ENCODE peak calls at places on chromosomes 13 and 19, in five cellular contexts. L, I, Y, F and X are unnamed samples.

GRCh38 chr13:97341135-97341534 is 92.8 kb upstream of the RAP2A start:
- DNase-seq in I (no peak), Y (no peak), L (no peak), F (no peak), X (no peak)

GRCh38 chr19:1181606-1182005 is 7.5 kb upstream of the SBNO2 start:
- DNase-seq in F (no peak), L (no peak), I (no peak), Y (no peak), X (no peak)

GRCh38 chr19:3343619-3344502 is 22.5 kb upstream of the NFIC start:
- DNase-seq in L (peak), I (peak), F (no peak), Y (peak), X (peak)

GRCh38 chr13:87669379-87669978 is 1.7 kb upstream of the SLITRK5 start:
- DNase-seq in F (no peak), Y (no peak), I (peak), L (peak), X (no peak)

GRCh38 chr13:50766043-50766442 is 77.4 kb downstream of the DLEU7 start:
- DNase-seq in F (no peak), L (no peak), Y (no peak), I (no peak), X (no peak)

GRCh38 chr13:91346848-91347211 is 657 bp upstream of the MIR17HG start:
- DNase-seq in Y (no peak), I (peak), L (peak), F (peak), X (no peak)

GRCh38 chr19:33754361-33754760 is 42.3 kb upstream of the KCTD15 start:
- DNase-seq in F (no peak), L (no peak), Y (no peak), I (no peak), X (no peak)

GRCh38 chr19:19459707-19460251 is 54.3 kb downstream of the GATAD2A start:
- DNase-seq in F (no peak), I (no peak), Y (no peak), L (no peak), X (no peak)

GRCh38 chr19:9935409-9936062 is 779 bp downstream of the OLFM2 start:
- DNase-seq in F (no peak), I (no peak), L (peak), Y (no peak), X (no peak)

GRCh38 chr13:28685892-28686291 is 27.0 kb downstream of the POMP start:
- DNase-seq in L (no peak), Y (no peak), F (no peak), I (no peak), X (no peak)

GRCh38 chr13:51803018-51803417 is 945 bp downstream of the DHRS12 start:
- DNase-seq in Y (peak), L (peak), F (no peak), I (no peak), X (no peak)

GRCh38 chr13:39900106-39900750 is 244.8 kb downstream of the COG6 start:
- DNase-seq in Y (no peak), I (no peak), F (no peak), L (no peak), X (no peak)

GRCh38 chr19:39211731-39212376 is 7.8 kb upstream of the SYCN start:
- DNase-seq in F (no peak), I (peak), Y (no peak), L (peak), X (no peak)

GRCh38 chr13:53201454-53202225 is 173.0 kb downstream of the OLFM4 start:
- DNase-seq in F (no peak), I (no peak), L (peak), Y (peak), X (no peak)
- TF ChIP-seq EP300 in F (no peak), I (no peak), L (no peak), Y (no peak), X (no peak)

GRCh38 chr13:60134376-60134775 is 29.4 kb downstream of the DIAPH3 start:
- DNase-seq in Y (no peak), L (no peak), F (no peak), I (peak), X (no peak)
- TF ChIP-seq CTCF in Y (no peak), L (peak), F (no peak), I (no peak), X (no peak)

DNA sequence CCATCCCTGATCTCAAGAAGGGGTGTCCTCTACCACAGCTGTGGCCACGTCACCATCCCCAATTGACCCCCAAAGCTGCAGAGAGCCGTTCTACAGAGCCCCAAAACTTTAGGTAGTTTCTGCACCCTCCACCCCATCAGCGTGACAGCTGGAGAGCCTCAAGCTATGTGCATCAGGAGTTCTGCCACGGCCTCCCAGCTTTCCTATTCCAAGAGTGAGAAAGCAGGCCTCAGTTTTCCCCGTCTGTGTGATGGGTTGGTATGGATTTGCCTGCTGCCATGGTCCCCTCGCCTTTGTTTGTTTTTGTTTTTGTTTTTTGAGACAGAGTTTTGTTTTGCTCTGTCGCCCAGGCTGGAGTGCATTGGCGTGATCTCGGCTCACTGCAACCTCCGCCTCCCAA is 1.5 kb downstream of the BCL3 start:
- DNase-seq in I (peak), F (no peak), L (no peak), Y (peak), X (no peak)
- H3K27ac ChIP-seq in I (peak), F (peak), L (no peak), Y (peak), X (peak)

GRCh38 chr13:36553501-36553900 is 120.3 kb upstream of the SERTM1 start:
- DNase-seq in I (no peak), Y (no peak), L (no peak), F (no peak), X (no peak)
- TF ChIP-seq EP300 in I (no peak), Y (no peak), L (no peak), F (no peak), X (no peak)

GRCh38 chr13:44407891-44408290 is 34.3 kb downstream of the SERP2 start:
- DNase-seq in L (no peak), F (no peak), I (peak), Y (no peak), X (no peak)

GRCh38 chr13:44411841-44412240 is 38.2 kb downstream of the SERP2 start:
- DNase-seq in L (no peak), F (no peak), I (no peak), Y (no peak), X (no peak)

GRCh38 chr13:44409595-44409994 is 36.0 kb downstream of the SERP2 start:
- DNase-seq in I (no peak), Y (no peak), F (no peak), L (no peak), X (no peak)

GRCh38 chr13:44412341-44412935 is 38.8 kb downstream of the SERP2 start:
- DNase-seq in F (no peak), I (no peak), Y (no peak), L (no peak), X (no peak)

GRCh38 chr13:44410328-44410859 is 36.8 kb downstream of the SERP2 start:
- DNase-seq in F (no peak), I (no peak), Y (no peak), L (no peak), X (no peak)
- TF ChIP-seq CTCF in F (no peak), I (no peak), Y (no peak), L (no peak), X (no peak)

GRCh38 chr19:48754950-48755645 is at the start of gene FGF21:
- DNase-seq in Y (no peak), L (no peak), I (peak), F (no peak), X (no peak)

GRCh38 chr19:48750771-48751504 is 1.5 kb downstream of the FUT1 start:
- DNase-seq in Y (no peak), F (no peak), I (no peak), L (no peak), X (no peak)

GRCh38 chr19:48750351-48750750 is 2.1 kb downstream of the FUT1 start:
- DNase-seq in F (no peak), I (no peak), Y (no peak), L (no peak), X (no peak)

GRCh38 chr19:48751835-48752510 is 468 bp downstream of the FUT1 start:
- DNase-seq in L (no peak), I (no peak), F (no peak), Y (no peak), X (no peak)

GRCh38 chr19:48752511-48753365 is at the start of gene FUT1:
- DNase-seq in L (peak), Y (no peak), F (no peak), I (no peak), X (no peak)
- H3K27ac ChIP-seq in L (no peak), Y (no peak), F (no peak), I (peak), X (no peak)

GRCh38 chr19:18020212-18021067 is 12.5 kb downstream of the ARRDC2 start:
- DNase-seq in L (peak), F (no peak), I (no peak), Y (no peak), X (peak)
- TF ChIP-seq EP300 in L (no peak), F (no peak), I (no peak), Y (no peak), X (peak)

DNA sequence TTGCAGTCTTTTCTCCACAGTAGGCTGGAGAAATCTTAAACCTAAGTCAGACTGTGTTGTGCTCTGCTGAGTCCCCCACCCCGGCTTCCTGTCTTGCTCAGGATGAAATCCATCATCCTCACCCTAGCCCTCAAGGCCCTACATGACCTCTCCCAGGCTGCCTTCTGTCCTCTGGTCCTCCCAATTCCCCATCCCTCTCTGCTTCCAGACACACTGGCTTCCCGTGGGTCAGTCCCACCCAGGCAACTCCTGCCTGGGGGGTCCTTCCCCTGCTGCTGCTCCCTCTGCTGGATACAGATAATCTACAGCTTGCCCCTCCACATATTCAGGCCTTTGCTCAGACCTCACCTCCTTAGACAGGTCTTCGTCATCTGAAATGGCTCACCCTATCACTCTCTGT is 18.4 kb upstream of the CBY2 start:
- DNase-seq in Y (no peak), I (no peak), F (no peak), L (peak), X (no peak)
- TF ChIP-seq CTCF in Y (no peak), I (no peak), F (peak), L (peak), X (no peak)

GRCh38 chr19:41903161-41903953 is 20.4 kb downstream of the ARHGEF1 start:
- DNase-seq in F (no peak), I (no peak), L (no peak), Y (no peak), X (no peak)
- H3K27ac ChIP-seq in F (no peak), I (peak), L (no peak), Y (no peak), X (no peak)

GRCh38 chr13:110711778-110712070 is 1.8 kb upstream of the ING1 start:
- DNase-seq in Y (no peak), F (no peak), L (no peak), I (no peak), X (no peak)

GRCh38 chr13:110713642-110713952 is at the start of gene ING1:
- DNase-seq in Y (no peak), I (no peak), L (no peak), F (no peak), X (no peak)

GRCh38 chr13:110713981-110714797 is 689 bp downstream of the ING1 start:
- DNase-seq in Y (peak), F (no peak), I (peak), L (peak), X (peak)

GRCh38 chr13:110712081-110712848 is 1.2 kb upstream of the ING1 start:
- DNase-seq in Y (peak), I (peak), F (peak), L (peak), X (peak)

GRCh38 chr13:110712849-110713641 is 455 bp upstream of the ING1 start:
- DNase-seq in I (peak), L (peak), F (peak), Y (peak), X (peak)
- TF ChIP-seq EP300 in I (no peak), L (no peak), F (peak), Y (peak), X (peak)